ENCODE peak calls at places on chromosomes 7 and 10, in five cellular contexts. F is NCI-H1105 treated with DMSO at 0.1 percent for 48 hours, S is endothelial cell, H is NCI-H345, D is IMR-90. X is an unnamed sample.

GRCh38 chr7:191105-192034 is 1.0 kb upstream of the FAM20C start:
- DNase-seq in F (peak), S (no peak), H (peak), D (peak), X (peak)

GRCh38 chr10:71964669-71965515 is 697 bp downstream of the CHST3 start:
- DNase-seq in F (peak), S (peak), H (no peak), D (peak), X (peak)

GRCh38 chr10:80196270-80196949 is 8.9 kb downstream of the ANXA11 start:
- DNase-seq in F (no peak), S (no peak), H (peak), D (peak), X (no peak)

GRCh38 chr10:97747573-97747972 is 10.6 kb downstream of the ZFYVE27 start:
- DNase-seq in F (no peak), S (no peak), H (no peak), D (no peak), X (no peak)

GRCh38 chr10:75165684-75166622 is 44.6 kb upstream of the VDAC2 start:
- DNase-seq in F (no peak), S (no peak), H (no peak), D (peak), X (peak)

GRCh38 chr7:142440219-142441073 is 182.6 kb upstream of the PRSS58 start:
- DNase-seq in F (no peak), S (no peak), H (no peak), D (peak), X (peak)

GRCh38 chr7:30877010-30877740 is 34.5 kb upstream of the AQP1 start:
- DNase-seq in F (no peak), S (no peak), H (no peak), D (no peak), X (no peak)

GRCh38 chr7:18429547-18429946 is 66.0 kb upstream of the HDAC9 start:
- DNase-seq in F (no peak), S (no peak), H (no peak), D (peak), X (peak)

GRCh38 chr7:77455334-77455733 is 39.2 kb upstream of the GSAP start:
- DNase-seq in F (no peak), S (no peak), H (no peak), D (peak), X (peak)

GRCh38 chr10:131621784-131622624 is 278.8 kb upstream of the PPP2R2D start:
- DNase-seq in F (no peak), S (no peak), H (no peak), D (no peak), X (no peak)

GRCh38 chr10:114375082-114375481 is 29.2 kb downstream of the AFAP1L2 start:
- DNase-seq in F (no peak), S (no peak), H (no peak), D (peak), X (peak)

GRCh38 chr10:129891806-129892205 is 72.3 kb downstream of the EBF3 start:
- DNase-seq in F (no peak), S (no peak), H (no peak), D (no peak), X (peak)

GRCh38 chr7:105691029-105691691 is 109.9 kb upstream of the EFCAB10 start:
- DNase-seq in F (no peak), S (no peak), H (no peak), D (peak), X (peak)

X was measured in cardiac fibroblast.